ENCODE peak calls at places on chromosomes 11 and 22, in four cellular contexts. J, V, B and E are unnamed samples.

GRCh38 chr11:61021661-61022212 is 50.3 kb downstream of the CD6 start:
- DNase-seq in J (no peak), V (peak; percentile 62), B (no peak), E (no peak)

GRCh38 chr11:27201454-27202302 is 161.1 kb downstream of the BBOX1 start:
- DNase-seq in J (peak; percentile 74), V (peak; percentile 88), B (no peak), E (no peak)

GRCh38 chr22:23534851-23535717 is 45.0 kb downstream of the IGLL1 start:
- DNase-seq in J (no peak), V (peak; percentile 44), B (no peak), E (no peak)

GRCh38 chr22:48436201-48436931 is 1391.3 kb downstream of the BRD1 start:
- DNase-seq in J (no peak), V (peak; percentile 20), B (no peak), E (no peak)

GRCh38 chr11:443542-444199 is 1.9 kb upstream of the ANO9 start:
- DNase-seq in J (no peak), V (peak; percentile 47), B (no peak), E (no peak)

GRCh38 chr22:19880786-19881569 is 26.3 kb upstream of the GNB1L start:
- DNase-seq in J (peak; percentile 96), V (peak; percentile 68), B (peak; percentile 35), E (no peak)

GRCh38 chr11:84564180-84564866 is 1062.8 kb downstream of the DLG2 start:
- DNase-seq in J (peak; percentile 65), V (no peak), B (peak; percentile 13), E (peak; percentile 23)

GRCh38 chr11:17206448-17206847 is 1.3 kb downstream of the PIK3C2A start:
- DNase-seq in J (no peak), V (no peak), B (no peak), E (no peak)

GRCh38 chr22:43435851-43436535 is 24.2 kb downstream of the MPPED1 start:
- DNase-seq in J (no peak), V (no peak), B (no peak), E (no peak)

GRCh38 chr11:45212566-45213315 is 66.3 kb downstream of the PRDM11 start:
- DNase-seq in J (no peak), V (peak; percentile 61), B (no peak), E (no peak)

GRCh38 chr11:128354476-128354875 is 232.9 kb downstream of the ETS1 start:
- DNase-seq in J (no peak), V (no peak), B (no peak), E (no peak)

GRCh38 chr22:23579870-23580585 is at the start of gene IGLL1:
- DNase-seq in J (no peak), V (no peak), B (no peak), E (no peak)

GRCh38 chr11:114219559-114220349 is 76.4 kb upstream of the NNMT start:
- DNase-seq in J (peak; percentile 82), V (no peak), B (no peak), E (no peak)

GRCh38 chr11:75554258-75555022 is 7.6 kb upstream of the SERPINH1 start:
- DNase-seq in J (peak; percentile 100), V (peak; percentile 93), B (no peak), E (no peak)

GRCh38 chr11:126307706-126308105 is 3.8 kb downstream of the DCPS start:
- DNase-seq in J (peak; percentile 68), V (no peak), B (no peak), E (no peak)

GRCh38 chr22:37137903-37138665 is 11.6 kb downstream of the IL2RB start:
- DNase-seq in J (no peak), V (no peak), B (no peak), E (no peak)

GRCh38 chr11:59918987-59919589 is 19.1 kb upstream of the OOSP1 start:
- DNase-seq in J (peak; percentile 45), V (no peak), B (no peak), E (no peak)

GRCh38 chr22:47169801-47170140 is 407.3 kb downstream of the TBC1D22A start:
- DNase-seq in J (no peak), V (peak; percentile 23), B (no peak), E (no peak)

GRCh38 chr11:124902616-124903015 is 5.0 kb upstream of the ROBO4 start:
- DNase-seq in J (no peak), V (no peak), B (no peak), E (no peak)

GRCh38 chr22:23075525-23076216 is 5.4 kb downstream of the GNAZ start:
- DNase-seq in J (no peak), V (peak; percentile 34), B (no peak), E (no peak)

GRCh38 chr11:122917311-122917710 is 34.8 kb downstream of the JHY start:
- DNase-seq in J (peak; percentile 52), V (no peak), B (no peak), E (no peak)

GRCh38 chr11:64461081-64461480 is 102.1 kb downstream of the RPS6KA4 start:
- DNase-seq in J (no peak), V (no peak), B (no peak), E (no peak)

GRCh38 chr11:28679795-28680194 is 571.6 kb downstream of the METTL15 start:
- DNase-seq in J (peak; percentile 76), V (no peak), B (no peak), E (no peak)

GRCh38 chr11:117564321-117564720 is 232.7 kb downstream of the DSCAML1 start:
- DNase-seq in J (no peak), V (no peak), B (no peak), E (no peak)